ENCODE peak calls at places on chromosomes 4 and X, in eight cellular contexts. One of them, this sample, is unnamed.

GRCh38 chrX:85851418-85851817 is 195.9 kb downstream of the CHM start:
- DNase-seq in ELR: peak
- DNase-seq in NCI-H1930: no peak
- DNase-seq in NCI-H1105: no peak
- DNase-seq in activated CD4-positive, alpha-beta T cell treated with anti-CD3 and anti-CD28 coated beads, Interleukin-2, amount 10 ng/mL, durations not matched to agents 7 days and 5 days: peak
- DNase-seq in H7: peak
- DNase-seq in naive thymus-derived CD4-positive, alpha-beta T cell: no peak
- DNase-seq in choroid plexus epithelial cell: peak
- DNase-seq in this sample: peak

GRCh38 chr4:86441175-86441960 is 81.5 kb upstream of the MAPK10 start:
- DNase-seq in ELR: peak
- DNase-seq in NCI-H1930: no peak
- DNase-seq in NCI-H1105: no peak
- DNase-seq in activated CD4-positive, alpha-beta T cell treated with anti-CD3 and anti-CD28 coated beads, Interleukin-2, amount 10 ng/mL, durations not matched to agents 7 days and 5 days: no peak
- DNase-seq in H7: peak
- DNase-seq in naive thymus-derived CD4-positive, alpha-beta T cell: no peak
- DNase-seq in choroid plexus epithelial cell: peak
- DNase-seq in this sample: peak

GRCh38 chr4:165398570-165398969 is 19.8 kb downstream of the CPE start:
- DNase-seq in ELR: peak
- DNase-seq in NCI-H1930: peak
- DNase-seq in NCI-H1105: peak
- DNase-seq in activated CD4-positive, alpha-beta T cell treated with anti-CD3 and anti-CD28 coated beads, Interleukin-2, amount 10 ng/mL, durations not matched to agents 7 days and 5 days: no peak
- DNase-seq in H7: no peak
- DNase-seq in naive thymus-derived CD4-positive, alpha-beta T cell: no peak
- DNase-seq in choroid plexus epithelial cell: peak
- DNase-seq in this sample: peak

GRCh38 chrX:7028246-7028645 is 119.3 kb upstream of the STS start:
- DNase-seq in ELR: peak
- DNase-seq in NCI-H1930: no peak
- DNase-seq in NCI-H1105: no peak
- DNase-seq in activated CD4-positive, alpha-beta T cell treated with anti-CD3 and anti-CD28 coated beads, Interleukin-2, amount 10 ng/mL, durations not matched to agents 7 days and 5 days: no peak
- DNase-seq in H7: no peak
- DNase-seq in naive thymus-derived CD4-positive, alpha-beta T cell: no peak
- DNase-seq in choroid plexus epithelial cell: no peak
- DNase-seq in this sample: peak

GRCh38 chr4:121411151-121411744 is 30.4 kb upstream of the QRFPR start:
- DNase-seq in ELR: no peak
- DNase-seq in NCI-H1930: no peak
- DNase-seq in NCI-H1105: no peak
- DNase-seq in activated CD4-positive, alpha-beta T cell treated with anti-CD3 and anti-CD28 coated beads, Interleukin-2, amount 10 ng/mL, durations not matched to agents 7 days and 5 days: no peak
- DNase-seq in H7: no peak
- DNase-seq in naive thymus-derived CD4-positive, alpha-beta T cell: no peak
- DNase-seq in choroid plexus epithelial cell: no peak
- DNase-seq in this sample: peak

GRCh38 chrX:150933945-150934350 is 35.5 kb upstream of the CD99L2 start:
- DNase-seq in ELR: no peak
- DNase-seq in NCI-H1930: no peak
- DNase-seq in NCI-H1105: no peak
- DNase-seq in activated CD4-positive, alpha-beta T cell treated with anti-CD3 and anti-CD28 coated beads, Interleukin-2, amount 10 ng/mL, durations not matched to agents 7 days and 5 days: no peak
- DNase-seq in H7: no peak
- DNase-seq in naive thymus-derived CD4-positive, alpha-beta T cell: no peak
- DNase-seq in choroid plexus epithelial cell: peak
- DNase-seq in this sample: no peak

GRCh38 chrX:79477691-79478090 is 110.6 kb upstream of the ITM2A start:
- DNase-seq in ELR: no peak
- DNase-seq in NCI-H1930: no peak
- DNase-seq in NCI-H1105: no peak
- DNase-seq in activated CD4-positive, alpha-beta T cell treated with anti-CD3 and anti-CD28 coated beads, Interleukin-2, amount 10 ng/mL, durations not matched to agents 7 days and 5 days: no peak
- DNase-seq in H7: no peak
- DNase-seq in naive thymus-derived CD4-positive, alpha-beta T cell: no peak
- DNase-seq in choroid plexus epithelial cell: no peak
- DNase-seq in this sample: peak

GRCh38 chrX:150696264-150696789 is 3.1 kb downstream of the MTMR1 start:
- DNase-seq in ELR: no peak
- DNase-seq in NCI-H1930: no peak
- DNase-seq in NCI-H1105: no peak
- DNase-seq in activated CD4-positive, alpha-beta T cell treated with anti-CD3 and anti-CD28 coated beads, Interleukin-2, amount 10 ng/mL, durations not matched to agents 7 days and 5 days: no peak
- DNase-seq in H7: no peak
- DNase-seq in naive thymus-derived CD4-positive, alpha-beta T cell: no peak
- DNase-seq in choroid plexus epithelial cell: no peak
- DNase-seq in this sample: no peak

GRCh38 chr4:4555916-4556315 is 14.1 kb upstream of the STX18 start:
- DNase-seq in ELR: peak
- DNase-seq in NCI-H1930: no peak
- DNase-seq in NCI-H1105: no peak
- DNase-seq in activated CD4-positive, alpha-beta T cell treated with anti-CD3 and anti-CD28 coated beads, Interleukin-2, amount 10 ng/mL, durations not matched to agents 7 days and 5 days: no peak
- DNase-seq in H7: no peak
- DNase-seq in naive thymus-derived CD4-positive, alpha-beta T cell: no peak
- DNase-seq in choroid plexus epithelial cell: peak
- DNase-seq in this sample: no peak

GRCh38 chrX:18377802-18378201 is 23.3 kb upstream of the SCML2 start:
- DNase-seq in ELR: peak
- DNase-seq in NCI-H1930: no peak
- DNase-seq in NCI-H1105: no peak
- DNase-seq in activated CD4-positive, alpha-beta T cell treated with anti-CD3 and anti-CD28 coated beads, Interleukin-2, amount 10 ng/mL, durations not matched to agents 7 days and 5 days: peak
- DNase-seq in H7: peak
- DNase-seq in naive thymus-derived CD4-positive, alpha-beta T cell: no peak
- DNase-seq in choroid plexus epithelial cell: peak
- DNase-seq in this sample: peak

GRCh38 chr4:182384496-182385155 is 141.4 kb downstream of the TENM3 start:
- DNase-seq in ELR: no peak
- DNase-seq in NCI-H1930: no peak
- DNase-seq in NCI-H1105: no peak
- DNase-seq in activated CD4-positive, alpha-beta T cell treated with anti-CD3 and anti-CD28 coated beads, Interleukin-2, amount 10 ng/mL, durations not matched to agents 7 days and 5 days: no peak
- DNase-seq in H7: no peak
- DNase-seq in naive thymus-derived CD4-positive, alpha-beta T cell: no peak
- DNase-seq in choroid plexus epithelial cell: peak
- DNase-seq in this sample: no peak

GRCh38 chr4:151678048-151678853 is 82.6 kb downstream of the GATB start:
- DNase-seq in ELR: no peak
- DNase-seq in NCI-H1930: no peak
- DNase-seq in NCI-H1105: peak
- DNase-seq in activated CD4-positive, alpha-beta T cell treated with anti-CD3 and anti-CD28 coated beads, Interleukin-2, amount 10 ng/mL, durations not matched to agents 7 days and 5 days: no peak
- DNase-seq in H7: no peak
- DNase-seq in naive thymus-derived CD4-positive, alpha-beta T cell: no peak
- DNase-seq in choroid plexus epithelial cell: no peak
- DNase-seq in this sample: no peak

GRCh38 chr4:109818268-109818667 is 2.7 kb downstream of the GAR1 start:
- DNase-seq in ELR: no peak
- DNase-seq in NCI-H1930: no peak
- DNase-seq in NCI-H1105: no peak
- DNase-seq in activated CD4-positive, alpha-beta T cell treated with anti-CD3 and anti-CD28 coated beads, Interleukin-2, amount 10 ng/mL, durations not matched to agents 7 days and 5 days: no peak
- DNase-seq in H7: no peak
- DNase-seq in naive thymus-derived CD4-positive, alpha-beta T cell: no peak
- DNase-seq in choroid plexus epithelial cell: no peak
- DNase-seq in this sample: no peak

GRCh38 chr4:106694232-106694631 is 325.7 kb upstream of the GIMD1 start:
- DNase-seq in ELR: no peak
- DNase-seq in NCI-H1930: no peak
- DNase-seq in NCI-H1105: no peak
- DNase-seq in activated CD4-positive, alpha-beta T cell treated with anti-CD3 and anti-CD28 coated beads, Interleukin-2, amount 10 ng/mL, durations not matched to agents 7 days and 5 days: no peak
- DNase-seq in H7: no peak
- DNase-seq in naive thymus-derived CD4-positive, alpha-beta T cell: no peak
- DNase-seq in choroid plexus epithelial cell: no peak
- DNase-seq in this sample: peak

GRCh38 chr4:105613326-105613725 is 60.9 kb downstream of the ARHGEF38 start:
- DNase-seq in ELR: no peak
- DNase-seq in NCI-H1930: peak
- DNase-seq in NCI-H1105: peak
- DNase-seq in activated CD4-positive, alpha-beta T cell treated with anti-CD3 and anti-CD28 coated beads, Interleukin-2, amount 10 ng/mL, durations not matched to agents 7 days and 5 days: no peak
- DNase-seq in H7: no peak
- DNase-seq in naive thymus-derived CD4-positive, alpha-beta T cell: no peak
- DNase-seq in choroid plexus epithelial cell: no peak
- DNase-seq in this sample: peak

GRCh38 chr4:182062936-182063335 is 180.3 kb upstream of the TENM3 start:
- DNase-seq in ELR: peak
- DNase-seq in NCI-H1930: no peak
- DNase-seq in NCI-H1105: no peak
- DNase-seq in activated CD4-positive, alpha-beta T cell treated with anti-CD3 and anti-CD28 coated beads, Interleukin-2, amount 10 ng/mL, durations not matched to agents 7 days and 5 days: no peak
- DNase-seq in H7: no peak
- DNase-seq in naive thymus-derived CD4-positive, alpha-beta T cell: no peak
- DNase-seq in choroid plexus epithelial cell: peak
- DNase-seq in this sample: peak

GRCh38 chr4:4383085-4383484 is 3.8 kb upstream of the NSG1 start:
- DNase-seq in ELR: no peak
- DNase-seq in NCI-H1930: no peak
- DNase-seq in NCI-H1105: no peak
- DNase-seq in activated CD4-positive, alpha-beta T cell treated with anti-CD3 and anti-CD28 coated beads, Interleukin-2, amount 10 ng/mL, durations not matched to agents 7 days and 5 days: no peak
- DNase-seq in H7: no peak
- DNase-seq in naive thymus-derived CD4-positive, alpha-beta T cell: no peak
- DNase-seq in choroid plexus epithelial cell: no peak
- DNase-seq in this sample: no peak

GRCh38 chr4:176289561-176289960 is 20.5 kb upstream of the ASB5 start:
- DNase-seq in ELR: no peak
- DNase-seq in NCI-H1930: no peak
- DNase-seq in NCI-H1105: no peak
- DNase-seq in activated CD4-positive, alpha-beta T cell treated with anti-CD3 and anti-CD28 coated beads, Interleukin-2, amount 10 ng/mL, durations not matched to agents 7 days and 5 days: no peak
- DNase-seq in H7: no peak
- DNase-seq in naive thymus-derived CD4-positive, alpha-beta T cell: no peak
- DNase-seq in choroid plexus epithelial cell: no peak
- DNase-seq in this sample: no peak

GRCh38 chrX:72038016-72038415 is 93.7 kb downstream of the RTL5 start:
- DNase-seq in ELR: no peak
- DNase-seq in NCI-H1930: no peak
- DNase-seq in NCI-H1105: no peak
- DNase-seq in activated CD4-positive, alpha-beta T cell treated with anti-CD3 and anti-CD28 coated beads, Interleukin-2, amount 10 ng/mL, durations not matched to agents 7 days and 5 days: no peak
- DNase-seq in H7: no peak
- DNase-seq in naive thymus-derived CD4-positive, alpha-beta T cell: no peak
- DNase-seq in choroid plexus epithelial cell: no peak
- DNase-seq in this sample: no peak

GRCh38 chrX:153395613-153396319 is 5.4 kb downstream of the PNMA6E start:
- DNase-seq in ELR: no peak
- DNase-seq in NCI-H1930: no peak
- DNase-seq in NCI-H1105: no peak
- DNase-seq in activated CD4-positive, alpha-beta T cell treated with anti-CD3 and anti-CD28 coated beads, Interleukin-2, amount 10 ng/mL, durations not matched to agents 7 days and 5 days: no peak
- DNase-seq in H7: peak
- DNase-seq in naive thymus-derived CD4-positive, alpha-beta T cell: no peak
- DNase-seq in choroid plexus epithelial cell: no peak
- DNase-seq in this sample: no peak

GRCh38 chrX:147900349-147900748 is 11.4 kb upstream of the FMR1 start:
- DNase-seq in ELR: no peak
- DNase-seq in NCI-H1930: no peak
- DNase-seq in NCI-H1105: no peak
- DNase-seq in activated CD4-positive, alpha-beta T cell treated with anti-CD3 and anti-CD28 coated beads, Interleukin-2, amount 10 ng/mL, durations not matched to agents 7 days and 5 days: no peak
- DNase-seq in H7: no peak
- DNase-seq in naive thymus-derived CD4-positive, alpha-beta T cell: no peak
- DNase-seq in choroid plexus epithelial cell: no peak
- DNase-seq in this sample: no peak

GRCh38 chr4:137267024-137267423 is 265.3 kb downstream of the PCDH18 start:
- DNase-seq in ELR: peak
- DNase-seq in NCI-H1930: no peak
- DNase-seq in NCI-H1105: no peak
- DNase-seq in activated CD4-positive, alpha-beta T cell treated with anti-CD3 and anti-CD28 coated beads, Interleukin-2, amount 10 ng/mL, durations not matched to agents 7 days and 5 days: no peak
- DNase-seq in H7: no peak
- DNase-seq in naive thymus-derived CD4-positive, alpha-beta T cell: no peak
- DNase-seq in choroid plexus epithelial cell: peak
- DNase-seq in this sample: peak

GRCh38 chr4:54093609-54094240 is 6.2 kb upstream of the GSX2 start:
- DNase-seq in ELR: no peak
- DNase-seq in NCI-H1930: no peak
- DNase-seq in NCI-H1105: no peak
- DNase-seq in activated CD4-positive, alpha-beta T cell treated with anti-CD3 and anti-CD28 coated beads, Interleukin-2, amount 10 ng/mL, durations not matched to agents 7 days and 5 days: no peak
- DNase-seq in H7: peak
- DNase-seq in naive thymus-derived CD4-positive, alpha-beta T cell: peak
- DNase-seq in choroid plexus epithelial cell: no peak
- DNase-seq in this sample: no peak

GRCh38 chr4:114400531-114400930 is 198.1 kb upstream of the UGT8 start:
- DNase-seq in ELR: peak
- DNase-seq in NCI-H1930: no peak
- DNase-seq in NCI-H1105: peak
- DNase-seq in activated CD4-positive, alpha-beta T cell treated with anti-CD3 and anti-CD28 coated beads, Interleukin-2, amount 10 ng/mL, durations not matched to agents 7 days and 5 days: no peak
- DNase-seq in H7: no peak
- DNase-seq in naive thymus-derived CD4-positive, alpha-beta T cell: no peak
- DNase-seq in choroid plexus epithelial cell: no peak
- DNase-seq in this sample: peak

GRCh38 chr4:123418486-123418931 is 21.9 kb downstream of the SPRY1 start:
- DNase-seq in ELR: peak
- DNase-seq in NCI-H1930: peak
- DNase-seq in NCI-H1105: peak
- DNase-seq in activated CD4-positive, alpha-beta T cell treated with anti-CD3 and anti-CD28 coated beads, Interleukin-2, amount 10 ng/mL, durations not matched to agents 7 days and 5 days: peak
- DNase-seq in H7: peak
- DNase-seq in naive thymus-derived CD4-positive, alpha-beta T cell: no peak
- DNase-seq in choroid plexus epithelial cell: peak
- DNase-seq in this sample: peak

GRCh38 chr4:176406736-176407135 is 87.0 kb downstream of the SPCS3 start:
- DNase-seq in ELR: no peak
- DNase-seq in NCI-H1930: no peak
- DNase-seq in NCI-H1105: no peak
- DNase-seq in activated CD4-positive, alpha-beta T cell treated with anti-CD3 and anti-CD28 coated beads, Interleukin-2, amount 10 ng/mL, durations not matched to agents 7 days and 5 days: no peak
- DNase-seq in H7: no peak
- DNase-seq in naive thymus-derived CD4-positive, alpha-beta T cell: no peak
- DNase-seq in choroid plexus epithelial cell: no peak
- DNase-seq in this sample: no peak

GRCh38 chrX:40460926-40461325 is 119.8 kb upstream of the ATP6AP2 start:
- DNase-seq in ELR: no peak
- DNase-seq in NCI-H1930: no peak
- DNase-seq in NCI-H1105: no peak
- DNase-seq in activated CD4-positive, alpha-beta T cell treated with anti-CD3 and anti-CD28 coated beads, Interleukin-2, amount 10 ng/mL, durations not matched to agents 7 days and 5 days: no peak
- DNase-seq in H7: no peak
- DNase-seq in naive thymus-derived CD4-positive, alpha-beta T cell: no peak
- DNase-seq in choroid plexus epithelial cell: no peak
- DNase-seq in this sample: no peak

GRCh38 chr4:141131738-141132688 is 1.3 kb downstream of the RNF150 start:
- DNase-seq in ELR: no peak
- DNase-seq in NCI-H1930: no peak
- DNase-seq in NCI-H1105: no peak
- DNase-seq in activated CD4-positive, alpha-beta T cell treated with anti-CD3 and anti-CD28 coated beads, Interleukin-2, amount 10 ng/mL, durations not matched to agents 7 days and 5 days: no peak
- DNase-seq in H7: peak
- DNase-seq in naive thymus-derived CD4-positive, alpha-beta T cell: no peak
- DNase-seq in choroid plexus epithelial cell: peak
- DNase-seq in this sample: no peak

GRCh38 chrX:16851827-16852226 is 18.3 kb downstream of the RBBP7 start:
- DNase-seq in ELR: no peak
- DNase-seq in NCI-H1930: no peak
- DNase-seq in NCI-H1105: no peak
- DNase-seq in activated CD4-positive, alpha-beta T cell treated with anti-CD3 and anti-CD28 coated beads, Interleukin-2, amount 10 ng/mL, durations not matched to agents 7 days and 5 days: no peak
- DNase-seq in H7: no peak
- DNase-seq in naive thymus-derived CD4-positive, alpha-beta T cell: no peak
- DNase-seq in choroid plexus epithelial cell: no peak
- DNase-seq in this sample: no peak

GRCh38 chrX:130299279-130300009 is 30.7 kb upstream of the ZNF280C start:
- DNase-seq in ELR: no peak
- DNase-seq in NCI-H1930: no peak
- DNase-seq in NCI-H1105: peak
- DNase-seq in activated CD4-positive, alpha-beta T cell treated with anti-CD3 and anti-CD28 coated beads, Interleukin-2, amount 10 ng/mL, durations not matched to agents 7 days and 5 days: no peak
- DNase-seq in H7: peak
- DNase-seq in naive thymus-derived CD4-positive, alpha-beta T cell: no peak
- DNase-seq in choroid plexus epithelial cell: no peak
- DNase-seq in this sample: no peak

GRCh38 chr4:6427439-6428090 is 44.8 kb downstream of the PPP2R2C start:
- DNase-seq in ELR: no peak
- DNase-seq in NCI-H1930: no peak
- DNase-seq in NCI-H1105: no peak
- DNase-seq in activated CD4-positive, alpha-beta T cell treated with anti-CD3 and anti-CD28 coated beads, Interleukin-2, amount 10 ng/mL, durations not matched to agents 7 days and 5 days: no peak
- DNase-seq in H7: peak
- DNase-seq in naive thymus-derived CD4-positive, alpha-beta T cell: no peak
- DNase-seq in choroid plexus epithelial cell: no peak
- DNase-seq in this sample: no peak

GRCh38 chrX:134396174-134396573 is 63.8 kb upstream of the HPRT1 start:
- DNase-seq in ELR: peak
- DNase-seq in NCI-H1930: no peak
- DNase-seq in NCI-H1105: no peak
- DNase-seq in activated CD4-positive, alpha-beta T cell treated with anti-CD3 and anti-CD28 coated beads, Interleukin-2, amount 10 ng/mL, durations not matched to agents 7 days and 5 days: no peak
- DNase-seq in H7: peak
- DNase-seq in naive thymus-derived CD4-positive, alpha-beta T cell: no peak
- DNase-seq in choroid plexus epithelial cell: peak
- DNase-seq in this sample: peak

GRCh38 chr4:95847908-95848468 is 8.1 kb downstream of the PDHA2 start:
- DNase-seq in ELR: no peak
- DNase-seq in NCI-H1930: no peak
- DNase-seq in NCI-H1105: no peak
- DNase-seq in activated CD4-positive, alpha-beta T cell treated with anti-CD3 and anti-CD28 coated beads, Interleukin-2, amount 10 ng/mL, durations not matched to agents 7 days and 5 days: no peak
- DNase-seq in H7: no peak
- DNase-seq in naive thymus-derived CD4-positive, alpha-beta T cell: no peak
- DNase-seq in choroid plexus epithelial cell: no peak
- DNase-seq in this sample: no peak

GRCh38 chr4:168843635-168844034 is 166.4 kb downstream of the CBR4 start:
- DNase-seq in ELR: no peak
- DNase-seq in NCI-H1930: no peak
- DNase-seq in NCI-H1105: no peak
- DNase-seq in activated CD4-positive, alpha-beta T cell treated with anti-CD3 and anti-CD28 coated beads, Interleukin-2, amount 10 ng/mL, durations not matched to agents 7 days and 5 days: no peak
- DNase-seq in H7: no peak
- DNase-seq in naive thymus-derived CD4-positive, alpha-beta T cell: no peak
- DNase-seq in choroid plexus epithelial cell: no peak
- DNase-seq in this sample: peak